ENCODE peak calls at places on chromosomes 13 and 19, in ten cellular contexts. H is Daoy; J is HT1080; V is EL; T is CD8-positive, alpha-beta T cell; P is KG1; M is Right ventricle myocardium superior; S is NCI-H2107; A is NCI-H2029 treated with DMSO at 0.1 percent for 48 hours; F is CD4-positive, alpha-beta T cell. O is an unnamed sample.

GRCh38 chr13:42272115-42272756 is at the start of gene AKAP11:
- DNase-seq in H (peak), J (peak), V (peak), T (peak), P (peak), M (peak), S (no peak), A (no peak), F (peak), O (no peak)

GRCh38 chr13:41060723-41061074 is 610 bp upstream of the WBP4 start:
- DNase-seq in H (peak), J (no peak), V (peak), T (peak), P (peak), M (peak), S (peak), A (peak), F (peak), O (no peak)

GRCh38 chr19:3175761-3176714 is 2.5 kb upstream of the S1PR4 start:
- DNase-seq in H (peak), J (peak), V (peak), T (no peak), P (no peak), M (no peak), S (no peak), A (no peak), F (no peak), O (no peak)

GRCh38 chr19:42497492-42498226 is 30.6 kb downstream of the CEACAM1 start:
- DNase-seq in H (no peak), J (no peak), V (no peak), T (no peak), P (no peak), M (no peak), S (no peak), A (no peak), F (no peak), O (no peak)

GRCh38 chr19:46489445-46490272 is 6.0 kb downstream of the PNMA8B start:
- DNase-seq in H (peak), J (no peak), V (peak), T (no peak), P (no peak), M (peak), S (no peak), A (no peak), F (peak), O (no peak)

GRCh38 chr13:91356919-91357612 is 9.6 kb downstream of the MIR17HG start:
- DNase-seq in H (no peak), J (no peak), V (no peak), T (no peak), P (no peak), M (no peak), S (no peak), A (no peak), F (no peak), O (no peak)

GRCh38 chr19:41641879-41642485 is 15.1 kb upstream of the CEACAM4 start:
- DNase-seq in H (peak), J (peak), V (peak), T (peak), P (peak), M (no peak), S (peak), A (peak), F (peak), O (peak)

GRCh38 chr13:95411641-95412040 is 110.4 kb upstream of the ABCC4 start:
- DNase-seq in H (peak), J (peak), V (peak), T (no peak), P (no peak), M (no peak), S (no peak), A (no peak), F (no peak), O (no peak)

GRCh38 chr13:31050486-31051400 is 111.0 kb downstream of the HSPH1 start:
- DNase-seq in H (no peak), J (no peak), V (peak), T (no peak), P (no peak), M (no peak), S (no peak), A (no peak), F (no peak), O (no peak)

GRCh38 chr19:13561461-13561860 is 55.2 kb upstream of the CACNA1A start:
- DNase-seq in H (no peak), J (no peak), V (no peak), T (no peak), P (no peak), M (no peak), S (no peak), A (no peak), F (no peak), O (no peak)

GRCh38 chr13:99796175-99796819 is 175.3 kb downstream of the ZIC5 start:
- DNase-seq in H (peak), J (peak), V (peak), T (no peak), P (no peak), M (no peak), S (no peak), A (no peak), F (no peak), O (peak)

GRCh38 chr13:39585219-39585618 is 17.8 kb downstream of the LHFPL6 start:
- DNase-seq in H (no peak), J (no peak), V (no peak), T (no peak), P (no peak), M (no peak), S (no peak), A (no peak), F (no peak), O (no peak)

GRCh38 chr13:74005320-74006154 is 128.7 kb downstream of the KLF12 start:
- DNase-seq in H (no peak), J (no peak), V (no peak), T (no peak), P (no peak), M (no peak), S (no peak), A (no peak), F (no peak), O (no peak)

GRCh38 chr19:53195265-53195879 is 2.2 kb upstream of the ZNF665 start:
- DNase-seq in H (peak), J (peak), V (peak), T (peak), P (peak), M (peak), S (peak), A (peak), F (peak), O (peak)

GRCh38 chr19:16470911-16471811 is 609 bp downstream of the EPS15L1 start:
- DNase-seq in H (peak), J (peak), V (peak), T (no peak), P (no peak), M (peak), S (no peak), A (no peak), F (peak), O (no peak)

GRCh38 chr13:110644892-110645521 is 29.7 kb downstream of the NAXD start:
- DNase-seq in H (peak), J (no peak), V (peak), T (peak), P (no peak), M (peak), S (peak), A (peak), F (peak), O (peak)

GRCh38 chr13:87941244-87941643 is 270.1 kb downstream of the SLITRK5 start:
- DNase-seq in H (no peak), J (no peak), V (no peak), T (no peak), P (no peak), M (no peak), S (no peak), A (no peak), F (no peak), O (no peak)

GRCh38 chr19:5818594-5818993 is 13.7 kb downstream of the NRTN start:
- DNase-seq in H (no peak), J (no peak), V (no peak), T (no peak), P (no peak), M (no peak), S (no peak), A (no peak), F (no peak), O (no peak)

GRCh38 chr19:46404039-46404883 is 9.1 kb downstream of the CCDC8 start:
- DNase-seq in H (no peak), J (no peak), V (peak), T (no peak), P (no peak), M (peak), S (no peak), A (no peak), F (no peak), O (no peak)

GRCh38 chr19:15758379-15758778 is 20.6 kb downstream of the OR10H3 start:
- DNase-seq in H (no peak), J (no peak), V (no peak), T (no peak), P (no peak), M (no peak), S (no peak), A (no peak), F (no peak), O (no peak)

GRCh38 chr19:12260236-12260635 is 34.4 kb downstream of the ZNF44 start:
- DNase-seq in H (no peak), J (no peak), V (no peak), T (no peak), P (no peak), M (no peak), S (no peak), A (no peak), F (no peak), O (no peak)

GRCh38 chr13:76019421-76020044 is 383.4 kb downstream of the LMO7 start:
- DNase-seq in H (peak), J (peak), V (peak), T (no peak), P (no peak), M (peak), S (no peak), A (no peak), F (no peak), O (no peak)

GRCh38 chr19:4870025-4870700 is 2.7 kb upstream of the PLIN3 start:
- DNase-seq in H (peak), J (peak), V (peak), T (no peak), P (no peak), M (peak), S (no peak), A (no peak), F (no peak), O (peak)

GRCh38 chr19:10417598-10418280 is 2.6 kb upstream of the PDE4A start:
- DNase-seq in H (no peak), J (peak), V (no peak), T (no peak), P (no peak), M (no peak), S (no peak), A (no peak), F (no peak), O (no peak)

GRCh38 chr19:53537126-53537522 is 821 bp upstream of the ZNF331 start:
- DNase-seq in H (no peak), J (no peak), V (no peak), T (no peak), P (no peak), M (no peak), S (no peak), A (no peak), F (no peak), O (no peak)

GRCh38 chr19:7953060-7953459 is 9.6 kb upstream of the TIMM44 start:
- DNase-seq in H (peak), J (peak), V (peak), T (no peak), P (no peak), M (no peak), S (no peak), A (no peak), F (no peak), O (no peak)

GRCh38 chr19:13089139-13089856 is 13.4 kb downstream of the LYL1 start:
- DNase-seq in H (peak), J (no peak), V (no peak), T (no peak), P (no peak), M (peak), S (no peak), A (no peak), F (no peak), O (no peak)

GRCh38 chr13:72585254-72585653 is 142.2 kb downstream of the MZT1 start:
- DNase-seq in H (no peak), J (no peak), V (no peak), T (no peak), P (no peak), M (no peak), S (no peak), A (no peak), F (no peak), O (no peak)

GRCh38 chr13:25980255-25980654 is 71.6 kb downstream of the SHISA2 start:
- DNase-seq in H (peak), J (peak), V (peak), T (no peak), P (no peak), M (no peak), S (no peak), A (peak), F (no peak), O (no peak)

GRCh38 chr19:10112895-10113591 is 1.6 kb downstream of the P2RY11 start:
- DNase-seq in H (peak), J (no peak), V (peak), T (peak), P (peak), M (peak), S (no peak), A (peak), F (peak), O (no peak)

GRCh38 chr19:46076951-46077814 is 36.4 kb upstream of the IGFL4 start:
- DNase-seq in H (peak), J (peak), V (peak), T (no peak), P (peak), M (no peak), S (peak), A (peak), F (no peak), O (peak)

GRCh38 chr19:41696402-41697197 is 8.5 kb upstream of the CEACAM7 start:
- DNase-seq in H (no peak), J (no peak), V (no peak), T (no peak), P (no peak), M (no peak), S (no peak), A (no peak), F (no peak), O (no peak)

GRCh38 chr19:42253245-42254082 is 1.5 kb downstream of the ERF start:
- DNase-seq in H (peak), J (peak), V (peak), T (no peak), P (no peak), M (peak), S (no peak), A (no peak), F (peak), O (no peak)

GRCh38 chr13:33543631-33544030 is 258.1 kb upstream of the STARD13 start:
- DNase-seq in H (no peak), J (no peak), V (no peak), T (no peak), P (no peak), M (no peak), S (no peak), A (no peak), F (no peak), O (no peak)

GRCh38 chr19:8386990-8387389 is 3.2 kb upstream of the RAB11B start:
- DNase-seq in H (no peak), J (no peak), V (no peak), T (no peak), P (no peak), M (no peak), S (no peak), A (no peak), F (no peak), O (no peak)

GRCh38 chr19:16078311-16078758 is 2.0 kb downstream of the TPM4 start:
- DNase-seq in H (peak), J (no peak), V (peak), T (no peak), P (no peak), M (no peak), S (no peak), A (no peak), F (no peak), O (no peak)

GRCh38 chr19:33397536-33398360 is 24.2 kb downstream of the CEBPG start:
- DNase-seq in H (no peak), J (no peak), V (no peak), T (no peak), P (no peak), M (peak), S (no peak), A (no peak), F (no peak), O (no peak)

GRCh38 chr19:6216236-6216995 is 63.4 kb downstream of the MLLT1 start:
- DNase-seq in H (no peak), J (no peak), V (no peak), T (no peak), P (no peak), M (peak), S (no peak), A (no peak), F (no peak), O (no peak)

GRCh38 chr13:94408300-94409036 is 71.0 kb downstream of the DCT start:
- DNase-seq in H (no peak), J (no peak), V (no peak), T (no peak), P (no peak), M (no peak), S (no peak), A (no peak), F (no peak), O (no peak)

O was measured in AG04450.